ENCODE peak calls at places on chromosomes 11 and 22, in nine cellular contexts. N, C, O, F, Y, R, I, M and V are unnamed samples.

GRCh38 chr11:18615628-18616392 is 16.2 kb downstream of the MISFA start:
- DNase-seq in C (no peak), N (no peak), Y (no peak), O (no peak), F (no peak), M (no peak), R (peak; percentile 87), I (peak; percentile 82), V (no peak)

GRCh38 chr11:7906481-7906880 is 24.6 kb downstream of the OR10A6 start:
- DNase-seq in R (no peak), M (no peak), I (no peak), F (no peak), O (no peak), Y (no peak), N (no peak), C (no peak), V (no peak)

GRCh38 chr11:111469200-111469599 is 43.0 kb downstream of the BTG4 start:
- DNase-seq in O (no peak), N (no peak), I (peak; percentile 45), Y (no peak), C (no peak), F (no peak), M (no peak), R (peak; percentile 38), V (no peak)

GRCh38 chr11:14144905-14145304 is 182.4 kb downstream of the SPON1 start:
- DNase-seq in I (no peak), N (no peak), R (no peak), F (no peak), M (no peak), C (no peak), Y (no peak), O (no peak), V (no peak)

GRCh38 chr11:1406571-1407485 is 17.1 kb downstream of the BRSK2 start:
- DNase-seq in F (no peak), Y (no peak), C (no peak), M (no peak), N (no peak), R (no peak), I (no peak), O (no peak), V (no peak)

GRCh38 chr11:119384332-119384731 is 2.8 kb upstream of the USP2 start:
- DNase-seq in F (no peak), C (no peak), R (no peak), Y (no peak), I (no peak), O (no peak), N (no peak), M (no peak), V (no peak)

GRCh38 chr22:43789452-43789851 is 22.7 kb downstream of the EFCAB6 start:
- DNase-seq in C (no peak), M (peak; percentile 84), Y (no peak), I (peak; percentile 99), R (no peak), N (peak; percentile 63), O (no peak), F (no peak), V (no peak)

GRCh38 chr11:20310137-20310536 is 53.4 kb upstream of the HTATIP2 start:
- DNase-seq in F (no peak), M (no peak), C (no peak), O (no peak), R (no peak), N (no peak), I (no peak), Y (no peak), V (no peak)

GRCh38 chr11:46386674-46387073 is 4.9 kb downstream of the CHRM4 start:
- DNase-seq in Y (no peak), R (no peak), N (peak; percentile 41), M (peak; percentile 45), O (no peak), F (no peak), C (no peak), I (peak; percentile 51), V (no peak)

GRCh38 chr22:29727248-29727551 is 7.4 kb downstream of the CABP7 start:
- DNase-seq in I (peak; percentile 32), F (peak; percentile 33), O (no peak), R (peak; percentile 67), C (no peak), Y (no peak), M (peak; percentile 45), N (peak; percentile 33), V (no peak)

GRCh38 chr11:113481672-113482071 is 6.5 kb upstream of the DRD2 start:
- DNase-seq in I (no peak), R (no peak), Y (no peak), C (no peak), O (no peak), F (no peak), N (no peak), M (no peak), V (no peak)

GRCh38 chr11:7844986-7845385 is 48.2 kb upstream of the OR5P2 start:
- DNase-seq in I (no peak), F (no peak), N (no peak), O (no peak), Y (no peak), C (no peak), R (no peak), M (no peak), V (no peak)

GRCh38 chr22:43088616-43088978 is 594 bp downstream of the TTLL1 start:
- DNase-seq in I (no peak), C (no peak), Y (no peak), N (no peak), O (no peak), F (no peak), R (no peak), M (no peak), V (no peak)

GRCh38 chr11:122758974-122759373 is 79.3 kb upstream of the CRTAM start:
- DNase-seq in O (no peak), F (no peak), Y (no peak), C (no peak), N (no peak), M (no peak), I (peak; percentile 18), R (no peak), V (no peak)

GRCh38 chr11:134714021-134714656 is 302.1 kb upstream of the B3GAT1 start:
- DNase-seq in N (no peak), M (no peak), Y (peak; percentile 37), R (no peak), O (no peak), C (no peak), I (no peak), F (no peak), V (peak; percentile 38)

DNA sequence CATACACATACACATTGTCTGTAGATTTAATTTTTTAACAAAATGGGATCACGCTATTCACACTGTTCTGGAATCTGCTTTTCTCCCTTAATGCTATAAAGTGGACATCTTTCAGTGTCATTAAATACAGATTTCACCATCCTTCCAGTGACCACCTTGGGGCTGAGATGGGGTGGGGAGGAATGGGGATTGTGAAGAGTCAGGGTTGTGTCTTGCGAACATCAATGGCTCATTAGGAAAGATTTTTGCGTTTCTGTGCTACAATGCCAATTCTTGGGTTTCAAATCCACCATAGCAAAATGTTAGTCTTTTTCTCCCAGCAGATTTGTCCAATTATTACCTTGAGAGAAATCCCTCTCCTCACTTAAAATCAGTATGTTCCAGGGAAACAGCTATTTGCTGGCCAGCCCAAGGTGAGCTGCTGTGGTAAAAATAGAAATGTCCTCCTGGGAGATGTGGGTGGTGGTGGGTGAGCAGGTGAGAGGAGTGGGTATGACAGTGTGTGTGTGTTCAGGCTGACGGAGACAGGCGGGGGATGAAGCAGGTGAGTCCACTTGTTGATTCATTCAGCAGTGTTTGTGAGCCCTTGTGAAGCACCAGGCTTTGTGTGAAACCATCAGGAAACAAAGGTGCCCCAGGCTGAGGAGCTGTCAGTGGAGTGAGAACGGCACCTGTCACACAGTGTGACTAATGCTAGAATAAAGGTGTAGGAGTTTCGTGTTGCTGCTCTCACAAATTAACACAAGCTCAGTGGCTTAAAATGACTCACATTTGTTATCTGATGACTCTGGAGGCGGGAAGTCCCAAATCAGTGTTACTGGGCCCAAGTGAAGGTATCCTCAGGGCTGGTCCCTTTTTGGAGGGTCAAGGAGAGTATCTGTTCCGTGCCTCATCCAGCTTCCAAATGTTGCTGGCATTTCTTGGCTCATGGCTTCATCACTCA is 1.7 kb upstream of the CBX6 start:
- DNase-seq in O (no peak), Y (peak; percentile 79), I (no peak), N (no peak), R (no peak), F (no peak), C (no peak), M (no peak), V (no peak)
- TF ChIP-seq POLR2A in O (no peak), Y (no peak), I (no peak), N (no peak), R (no peak), F (no peak), C (no peak), M (no peak), V (no peak)

DNA sequence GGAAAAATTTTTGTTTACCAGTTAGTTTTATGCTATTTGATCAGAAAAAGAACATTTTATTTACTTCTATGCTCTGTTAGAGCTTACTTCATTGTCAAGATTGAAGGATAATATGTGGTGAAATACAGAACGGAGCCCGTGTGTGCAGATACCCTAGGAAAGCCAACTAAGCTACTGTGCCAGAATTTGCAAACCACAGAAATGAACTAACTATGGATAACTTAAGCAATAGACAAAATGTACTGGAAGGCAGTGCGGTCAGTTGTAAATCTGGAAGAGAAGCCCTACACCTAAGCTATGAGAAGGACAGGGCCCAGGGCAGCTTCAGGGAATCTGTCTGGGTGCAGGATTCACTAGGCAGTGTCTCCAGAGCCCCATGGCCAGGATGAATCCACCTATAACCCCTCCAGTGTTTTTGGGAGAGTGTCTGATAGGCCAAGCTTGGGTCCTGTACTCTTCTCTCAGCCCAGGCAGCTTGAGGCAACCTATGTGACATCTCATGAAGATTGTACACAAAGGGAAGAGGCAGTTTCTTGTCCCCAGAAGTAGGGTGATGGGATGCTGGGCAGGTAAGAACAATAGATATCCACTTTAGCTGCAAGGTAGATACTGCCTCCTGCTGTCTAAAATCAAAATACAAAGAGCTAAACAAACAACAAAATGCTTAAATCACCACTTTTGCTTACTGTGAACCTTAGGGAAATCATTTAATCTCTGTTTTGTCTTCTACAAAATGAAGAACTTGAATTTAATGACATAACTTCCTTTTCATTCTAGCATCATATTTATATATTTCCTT is 12.1 kb downstream of the MMP7 start:
- DNase-seq in C (no peak), N (no peak), R (no peak), Y (no peak), O (no peak), I (no peak), M (no peak), F (no peak), V (no peak)
- TF ChIP-seq CTCF in C (peak; percentile 50), N (no peak), R (peak; percentile 11), Y (no peak), O (no peak), I (peak; percentile 5), M (no peak), F (peak; percentile 50), V (no peak)

GRCh38 chr22:41526802-41527799 is 17.2 kb downstream of the POLR3H start:
- DNase-seq in F (no peak), R (peak; percentile 49), M (peak; percentile 54), O (no peak), N (peak; percentile 36), C (no peak), I (peak; percentile 25), Y (no peak), V (no peak)
- TF ChIP-seq POLR2A in F (peak; percentile 36), R (no peak), M (no peak), O (no peak), N (no peak), C (no peak), I (no peak), Y (no peak), V (no peak)

DNA sequence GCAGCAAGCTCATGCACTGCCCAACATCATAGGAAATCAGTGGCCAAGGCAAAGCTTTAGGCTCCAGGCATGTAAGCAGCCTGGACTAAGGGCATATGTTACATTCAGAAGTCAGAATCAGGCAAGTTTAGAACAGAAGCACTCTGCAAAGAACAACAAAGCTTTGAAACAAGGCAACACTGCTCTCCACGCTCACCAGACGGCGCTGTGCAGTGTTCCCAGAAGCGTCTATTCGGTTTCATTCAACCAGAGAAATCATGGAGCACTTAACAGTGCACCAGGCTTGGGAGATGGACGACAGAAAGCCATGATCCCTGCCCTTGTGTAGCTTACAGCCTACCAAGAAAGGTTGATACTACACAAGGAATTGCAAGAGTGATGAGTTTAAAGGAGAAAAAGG is 555.8 kb downstream of the BUD13 start:
- DNase-seq in M (peak; percentile 39), F (peak; percentile 34), I (peak; percentile 45), O (no peak), R (peak; percentile 52), C (peak; percentile 27), N (peak; percentile 48), Y (no peak), V (peak; percentile 53)
- TF ChIP-seq CTCF in M (peak; percentile 53), F (peak; percentile 72), I (peak; percentile 64), O (no peak), R (peak; percentile 95), C (peak; percentile 87), N (peak; percentile 53), Y (no peak), V (peak; percentile 61)